ENCODE peak calls at places on chromosomes 11 and 22, in seven cellular contexts. Z is H9, E is neuronal stem cell, W is mesenchymal stem cell, V is mesendoderm, I is H1, H is trophoblast cell. F is an unnamed sample.

GRCh38 chr11:33778682-33779081 is 4.4 kb upstream of the FBXO3 start:
- DNase-seq in Z (no peak), E (no peak), W (peak), V (peak), I (no peak), H (no peak), F (peak)

GRCh38 chr11:15816270-15816871 is 540.0 kb downstream of the SOX6 start:
- DNase-seq in Z (no peak), E (no peak), W (peak), V (peak), I (no peak), H (no peak), F (peak)

GRCh38 chr11:83736689-83737088 is 450.5 kb upstream of the CCDC90B start:
- DNase-seq in Z (no peak), E (no peak), W (no peak), V (no peak), I (no peak), H (no peak), F (no peak)

GRCh38 chr11:17612221-17613188 is 65.4 kb downstream of the OTOG start:
- DNase-seq in Z (no peak), E (no peak), W (no peak), V (no peak), I (no peak), H (no peak), F (no peak)

GRCh38 chr11:10351768-10352641 is 47.1 kb downstream of the ADM start:
- DNase-seq in Z (peak), E (peak), W (peak), V (peak), I (peak), H (peak), F (peak)

GRCh38 chr11:28009383-28009782 is 98.6 kb downstream of the KIF18A start:
- DNase-seq in Z (no peak), E (no peak), W (peak), V (no peak), I (no peak), H (no peak), F (peak)

GRCh38 chr22:17924735-17925727 is 99.3 kb downstream of the MICAL3 start:
- DNase-seq in Z (no peak), E (no peak), W (no peak), V (peak), I (no peak), H (no peak), F (no peak)

GRCh38 chr11:27350503-27350902 is 12.5 kb downstream of the CCDC34 start:
- DNase-seq in Z (no peak), E (no peak), W (no peak), V (no peak), I (no peak), H (no peak), F (no peak)

GRCh38 chr11:5043385-5043784 is 2.9 kb upstream of the OR52J3 start:
- DNase-seq in Z (no peak), E (no peak), W (peak), V (peak), I (no peak), H (peak), F (peak)

GRCh38 chr11:92707665-92708064 is 261.8 kb upstream of the MTNR1B start:
- DNase-seq in Z (no peak), E (no peak), W (no peak), V (no peak), I (no peak), H (no peak), F (no peak)

GRCh38 chr22:41096391-41096790 is 4.0 kb downstream of the EP300 start:
- DNase-seq in Z (no peak), E (no peak), W (no peak), V (no peak), I (no peak), H (no peak), F (no peak)

GRCh38 chr22:36816338-36816634 is 549 bp downstream of the PVALB start:
- DNase-seq in Z (peak), E (no peak), W (no peak), V (peak), I (no peak), H (no peak), F (no peak)
- H3K9ac ChIP-seq in Z (no peak), E (peak), W (no peak), V (peak), I (no peak), H (no peak), F (no peak)

GRCh38 chr11:112839051-112839450 is 122.2 kb upstream of the NCAM1 start:
- DNase-seq in Z (no peak), E (no peak), W (no peak), V (no peak), I (no peak), H (no peak), F (no peak)
- H2BK5ac ChIP-seq in Z (no peak), E (no peak), W (no peak), V (no peak), I (no peak), H (no peak), F (no peak)

DNA sequence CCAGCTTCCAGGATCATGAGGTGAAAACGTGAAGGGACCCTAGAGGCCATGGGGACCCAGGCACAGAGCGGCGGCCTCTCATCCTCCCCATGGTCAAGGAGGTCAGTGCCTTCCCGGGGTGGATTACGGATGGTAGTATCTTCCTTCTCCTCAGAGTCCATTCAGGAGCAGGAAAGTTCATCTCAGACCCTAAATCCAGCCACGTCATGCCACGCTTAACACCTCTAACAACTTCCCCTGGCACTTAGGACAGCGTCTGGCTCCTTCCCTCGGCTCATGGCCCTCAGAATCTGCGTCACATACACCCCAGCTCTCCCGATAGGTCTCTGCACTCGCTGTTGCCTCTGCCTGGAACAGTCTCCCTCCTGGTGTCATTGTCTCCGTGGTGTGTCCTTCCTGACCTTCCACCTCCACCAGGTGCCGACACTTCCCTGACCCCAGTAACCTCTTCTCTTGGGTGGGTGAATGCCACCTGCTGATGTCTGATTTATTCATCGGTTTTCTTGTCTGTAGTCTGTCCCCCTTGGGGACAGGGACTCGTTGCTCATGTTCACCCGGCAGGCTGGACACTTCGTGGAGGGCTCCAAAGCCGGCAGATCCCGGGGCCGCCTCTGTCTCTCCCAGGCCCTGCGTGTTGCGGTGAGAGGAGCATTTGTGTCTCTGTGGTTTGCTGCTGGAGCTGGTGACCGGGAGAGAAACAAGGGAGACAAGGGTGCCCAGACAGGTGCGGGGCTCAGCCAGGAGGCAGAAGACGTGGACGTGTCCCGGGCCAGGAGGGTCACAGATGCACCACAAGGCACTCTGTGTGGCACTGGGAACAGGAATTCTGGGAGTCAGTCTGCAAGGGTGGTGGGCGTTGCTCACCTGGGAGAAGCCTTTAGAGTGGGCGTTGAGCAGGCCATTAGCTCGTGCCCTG is 1.4 kb downstream of the MYEOV start:
- DNase-seq in Z (no peak), E (no peak), W (no peak), V (no peak), I (no peak), H (no peak), F (no peak)
- H3K9ac ChIP-seq in Z (no peak), E (no peak), W (no peak), V (no peak), I (no peak), H (no peak), F (no peak)

GRCh38 chr11:40328890-40329617 is 1130.4 kb downstream of the LRRC4C start:
- DNase-seq in Z (no peak), E (no peak), W (peak), V (peak), I (no peak), H (peak), F (peak)
- H2BK5ac ChIP-seq in Z (no peak), E (no peak), W (no peak), V (no peak), I (no peak), H (no peak), F (peak)

GRCh38 chr22:22558972-22559603 is at the start of gene PRAME:
- DNase-seq in Z (peak), E (peak), W (peak), V (peak), I (peak), H (peak), F (peak)
- H3K9ac ChIP-seq in Z (no peak), E (no peak), W (no peak), V (no peak), I (no peak), H (no peak), F (no peak)

GRCh38 chr11:129189646-129190045 is 2.5 kb downstream of the ARHGAP32 start:
- DNase-seq in Z (no peak), E (no peak), W (no peak), V (no peak), I (no peak), H (no peak), F (no peak)

GRCh38 chr11:129191649-129192048 is 476 bp downstream of the ARHGAP32 start:
- DNase-seq in Z (no peak), E (no peak), W (no peak), V (peak), I (no peak), H (peak), F (no peak)

GRCh38 chr11:129184581-129184980 is 7.5 kb downstream of the ARHGAP32 start:
- DNase-seq in Z (no peak), E (no peak), W (no peak), V (no peak), I (no peak), H (no peak), F (no peak)

GRCh38 chr11:129192150-129192549 is at the start of gene ARHGAP32:
- DNase-seq in Z (no peak), E (no peak), W (no peak), V (peak), I (no peak), H (peak), F (no peak)

GRCh38 chr11:129190087-129190486 is 2.0 kb downstream of the ARHGAP32 start:
- DNase-seq in Z (no peak), E (no peak), W (no peak), V (peak), I (no peak), H (peak), F (no peak)
- H2BK5ac ChIP-seq in Z (no peak), E (no peak), W (no peak), V (no peak), I (no peak), H (no peak), F (no peak)

GRCh38 chr11:35148163-35148562 is 9.2 kb downstream of the CD44 start:
- DNase-seq in Z (no peak), E (no peak), W (no peak), V (no peak), I (no peak), H (no peak), F (no peak)

GRCh38 chr11:35145249-35145648 is 6.3 kb downstream of the CD44 start:
- DNase-seq in Z (no peak), E (no peak), W (peak), V (no peak), I (no peak), H (no peak), F (peak)

GRCh38 chr11:35147273-35147672 is 8.3 kb downstream of the CD44 start:
- DNase-seq in Z (no peak), E (no peak), W (peak), V (no peak), I (no peak), H (no peak), F (no peak)

GRCh38 chr11:35146074-35146521 is 7.1 kb downstream of the CD44 start:
- DNase-seq in Z (no peak), E (no peak), W (peak), V (no peak), I (no peak), H (no peak), F (no peak)

DNA sequence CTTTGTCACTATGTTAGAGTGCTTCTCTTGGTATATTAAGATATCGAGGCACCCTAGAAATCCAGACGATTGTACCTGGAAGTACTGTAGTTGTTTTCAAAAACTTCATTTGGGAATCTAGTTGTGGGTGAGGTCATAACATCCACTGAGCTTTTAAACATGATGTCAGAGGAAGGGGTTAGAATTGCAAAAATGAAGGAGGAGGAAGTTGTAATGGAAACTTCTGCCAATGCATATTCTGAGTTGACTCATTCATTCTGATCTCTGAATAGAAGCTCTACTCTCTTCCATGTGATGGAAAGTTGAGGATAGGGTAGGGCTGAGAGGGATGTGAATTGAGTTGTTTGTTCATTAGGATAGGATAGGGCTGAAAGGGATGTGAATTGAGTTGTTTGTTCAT is 7.7 kb downstream of the CD44 start:
- DNase-seq in Z (no peak), E (no peak), W (peak), V (no peak), I (no peak), H (no peak), F (peak)
- H3K9ac ChIP-seq in Z (no peak), E (no peak), W (peak), V (no peak), I (no peak), H (no peak), F (no peak)

F was measured in IMR-90.